ENCODE peak calls at places on chromosomes 7 and 10, in nine cellular contexts. E is activated CD8-positive, alpha-beta memory T cell treated with anti-CD3 and anti-CD28 coated beads for 48 hours; H is EL; X is activated CD4-positive, alpha-beta T cell treated with anti-CD3 and anti-CD28 coated beads, Interleukin-2, amount 50 U/mL, for 1 hour; O is A172; Y is aorta; R is NCI-H1092; K is cortex of kidney; L is NCI-H187. J is an unnamed sample.

GRCh38 chr10:116469437-116469836 is 41.8 kb downstream of the PNLIPRP3 start:
- DNase-seq in E (no peak), H (peak; percentile 44), X (no peak), O (peak; percentile 4), Y (no peak), R (no peak), K (no peak), L (no peak), J (no peak)

GRCh38 chr7:151905766-151906165 is 28.9 kb upstream of the PRKAG2 start:
- DNase-seq in E (no peak), H (no peak), X (no peak), O (no peak), Y (no peak), R (no peak), K (no peak), L (no peak), J (no peak)

GRCh38 chr7:118072893-118073674 is 110.9 kb upstream of the LSM8 start:
- DNase-seq in E (no peak), H (no peak), X (no peak), O (no peak), Y (no peak), R (no peak), K (no peak), L (no peak), J (no peak)

GRCh38 chr7:135392701-135393100 is 117.2 kb downstream of the CNOT4 start:
- DNase-seq in E (no peak), H (no peak), X (no peak), O (no peak), Y (no peak), R (no peak), K (no peak), L (no peak), J (no peak)

GRCh38 chr7:127895814-127896280 is 135.4 kb downstream of the LRRC4 start:
- DNase-seq in E (no peak), H (no peak), X (no peak), O (no peak), Y (no peak), R (no peak), K (no peak), L (no peak), J (no peak)

GRCh38 chr10:20407421-20407820 is 489.7 kb downstream of the NEBL start:
- DNase-seq in E (no peak), H (no peak), X (no peak), O (no peak), Y (no peak), R (no peak), K (no peak), L (no peak), J (no peak)

GRCh38 chr10:49037187-49037586 is 78.1 kb downstream of the VSTM4 start:
- DNase-seq in E (no peak), H (peak; percentile 58), X (no peak), O (peak; percentile 64), Y (no peak), R (no peak), K (no peak), L (no peak), J (no peak)

GRCh38 chr10:61744469-61744868 is 81.7 kb downstream of the CABCOCO1 start:
- DNase-seq in E (no peak), H (no peak), X (no peak), O (no peak), Y (no peak), R (no peak), K (no peak), L (no peak), J (no peak)

GRCh38 chr10:101292194-101293006 is 61.6 kb upstream of the BTRC start:
- DNase-seq in E (no peak), H (peak; percentile 13), X (no peak), O (no peak), Y (no peak), R (no peak), K (no peak), L (no peak), J (no peak)

GRCh38 chr10:117221156-117221711 is 19.7 kb upstream of the SLC18A2 start:
- DNase-seq in E (no peak), H (peak; percentile 8), X (no peak), O (peak; percentile 96), Y (no peak), R (no peak), K (no peak), L (no peak), J (no peak)

GRCh38 chr7:28984631-28985030 is 26.5 kb upstream of the TRIL start:
- DNase-seq in E (no peak), H (peak; percentile 85), X (no peak), O (peak; percentile 87), Y (peak; percentile 78), R (no peak), K (no peak), L (peak; percentile 8), J (peak; percentile 66)

GRCh38 chr7:98354052-98354451 is 46.8 kb downstream of the BAIAP2L1 start:
- DNase-seq in E (no peak), H (peak; percentile 10), X (no peak), O (peak; percentile 40), Y (no peak), R (no peak), K (no peak), L (no peak), J (no peak)

GRCh38 chr7:156474241-156474743 is 166.3 kb upstream of the RNF32 start:
- DNase-seq in E (no peak), H (peak; percentile 1), X (no peak), O (peak; percentile 61), Y (no peak), R (no peak), K (no peak), L (no peak), J (peak; percentile 87)

GRCh38 chr7:1979591-1980560 is 252.9 kb downstream of the MAD1L1 start:
- DNase-seq in E (no peak), H (no peak), X (no peak), O (no peak), Y (no peak), R (no peak), K (no peak), L (no peak), J (no peak)

GRCh38 chr7:35437619-35438275 is 183.8 kb upstream of the TBX20 start:
- DNase-seq in E (no peak), H (no peak), X (no peak), O (no peak), Y (no peak), R (no peak), K (no peak), L (no peak), J (no peak)

GRCh38 chr7:945556-946255 is 8.8 kb downstream of the ADAP1 start:
- DNase-seq in E (no peak), H (no peak), X (no peak), O (no peak), Y (peak; percentile 39), R (no peak), K (no peak), L (no peak), J (no peak)

GRCh38 chr7:46900312-46901263 is 681.3 kb downstream of the TNS3 start:
- DNase-seq in E (no peak), H (peak; percentile 18), X (no peak), O (peak; percentile 94), Y (no peak), R (no peak), K (no peak), L (peak; percentile 10), J (peak; percentile 13)

GRCh38 chr7:33998487-33998886 is 93.1 kb downstream of the BMPER start:
- DNase-seq in E (no peak), H (no peak), X (no peak), O (no peak), Y (peak; percentile 61), R (no peak), K (no peak), L (no peak), J (no peak)

GRCh38 chr7:99047526-99048077 is 96.3 kb downstream of the SMURF1 start:
- DNase-seq in E (no peak), H (no peak), X (no peak), O (no peak), Y (no peak), R (no peak), K (no peak), L (no peak), J (no peak)

GRCh38 chr10:13632879-13633437 is 46.2 kb downstream of the PRPF18 start:
- DNase-seq in E (no peak), H (no peak), X (no peak), O (no peak), Y (no peak), R (no peak), K (no peak), L (no peak), J (no peak)

GRCh38 chr10:119575506-119575905 is 21.3 kb downstream of the TIAL1 start:
- DNase-seq in E (no peak), H (peak; percentile 15), X (no peak), O (peak; percentile 69), Y (no peak), R (no peak), K (no peak), L (no peak), J (peak; percentile 43)

GRCh38 chr10:12418000-12418399 is 68.7 kb downstream of the CAMK1D start:
- DNase-seq in E (no peak), H (no peak), X (no peak), O (no peak), Y (peak; percentile 66), R (no peak), K (no peak), L (no peak), J (no peak)